ENCODE peak calls at places on chromosomes 13 and 19, in five cellular contexts. D is neural progenitor cell, Z is pancreas, A is tibial nerve, B is tibial artery. T is an unnamed sample.

GRCh38 chr13:33509642-33510229 is 224.2 kb upstream of the STARD13 start:
- DNase-seq in A (peak; percentile 26), Z (no peak), B (peak; percentile 76), D (peak; percentile 9), T (peak; percentile 35)

GRCh38 chr19:19342086-19343015 is 21.7 kb downstream of the MAU2 start:
- DNase-seq in A (no peak), B (no peak), D (peak; percentile 83), Z (peak; percentile 75), T (peak; percentile 64)

GRCh38 chr13:29702912-29703351 is 107.4 kb upstream of the SLC7A1 start:
- DNase-seq in D (no peak), A (peak; percentile 38), Z (no peak), B (peak; percentile 73), T (peak; percentile 70)

GRCh38 chr19:29671393-29672076 is 6.3 kb downstream of the PLEKHF1 start:
- DNase-seq in B (peak; percentile 67), A (no peak), Z (no peak), D (no peak), T (peak; percentile 92)

GRCh38 chr19:47353307-47353712 is 4.2 kb downstream of the DHX34 start:
- DNase-seq in A (no peak), Z (peak; percentile 80), B (no peak), D (no peak), T (no peak)

GRCh38 chr19:41734585-41734984 is 20.7 kb upstream of the CEACAM6 start:
- DNase-seq in Z (no peak), A (no peak), B (no peak), D (no peak), T (peak; percentile 98)

GRCh38 chr13:99075268-99076191 is 97.7 kb upstream of the DOCK9 start:
- DNase-seq in B (no peak), Z (no peak), D (no peak), A (no peak), T (no peak)

GRCh38 chr13:108087813-108088212 is 127.5 kb downstream of the LIG4 start:
- DNase-seq in D (no peak), A (no peak), B (no peak), Z (no peak), T (no peak)

GRCh38 chr13:67217914-67218313 is 12.2 kb downstream of the PCDH9 start:
- DNase-seq in A (no peak), B (no peak), D (no peak), Z (no peak), T (no peak)

GRCh38 chr13:39422845-39423565 is 180.0 kb downstream of the LHFPL6 start:
- DNase-seq in Z (no peak), A (no peak), B (no peak), D (no peak), T (no peak)

GRCh38 chr19:815775-816499 is 5.8 kb downstream of the PLPPR3 start:
- DNase-seq in B (no peak), A (no peak), D (no peak), Z (no peak), T (no peak)

GRCh38 chr19:35044317-35045117 is 3.0 kb downstream of the HPN start:
- DNase-seq in A (peak; percentile 78), B (no peak), D (peak; percentile 60), Z (peak; percentile 78), T (no peak)

GRCh38 chr19:1027020-1027952 is 878 bp downstream of the CNN2 start:
- DNase-seq in A (no peak), D (peak; percentile 81), B (no peak), Z (no peak), T (peak; percentile 34)

GRCh38 chr19:37136118-37136517 is 36.4 kb downstream of the ZNF585A start:
- DNase-seq in Z (no peak), D (no peak), B (no peak), A (no peak), T (no peak)
- H3K9me3 ChIP-seq in Z (no peaks in the 10 kb centered on the region), D (peaks cover 31% of the 10 kb centered on the region), B (peaks cover 26% of the 10 kb centered on the region), A (peaks cover 95% of the 10 kb centered on the region), T (peaks cover 54% of the 10 kb centered on the region)

GRCh38 chr19:22595422-22595821 is 38.7 kb upstream of the ZNF492 start:
- DNase-seq in B (no peak), D (no peak), Z (no peak), A (no peak), T (no peak)
- H3K9me3 ChIP-seq in B (no peaks in the 10 kb centered on the region), D (peaks cover 37% of the 10 kb centered on the region), Z (no peaks in the 10 kb centered on the region), A (no peaks in the 10 kb centered on the region), T (no peaks in the 10 kb centered on the region)

GRCh38 chr19:58042709-58043340 is 9.0 kb downstream of the ZSCAN1 start:
- DNase-seq in A (no peak), B (no peak), D (peak; percentile 51), Z (no peak), T (no peak)

GRCh38 chr19:58044391-58044790 is 10.6 kb downstream of the ZSCAN1 start:
- DNase-seq in B (no peak), A (no peak), Z (no peak), D (no peak), T (no peak)

GRCh38 chr19:58045411-58046050 is 11.7 kb downstream of the ZSCAN1 start:
- DNase-seq in B (no peak), D (no peak), Z (no peak), A (no peak), T (no peak)

GRCh38 chr19:58046856-58047255 is 12.2 kb upstream of the ZNF135 start:
- DNase-seq in A (no peak), B (no peak), D (no peak), Z (no peak), T (no peak)

GRCh38 chr19:58044886-58045285 is 11.1 kb downstream of the ZSCAN1 start:
- DNase-seq in Z (no peak), D (no peak), B (no peak), A (no peak), T (no peak)
- H3K9me3 ChIP-seq in Z (no peaks in the 10 kb centered on the region), D (no peaks in the 10 kb centered on the region), B (no peaks in the 10 kb centered on the region), A (peaks cover 20% of the 10 kb centered on the region), T (no peaks in the 10 kb centered on the region)

GRCh38 chr19:11781295-11782057 is 14.7 kb downstream of the ZNF441 start:
- DNase-seq in Z (no peak), A (no peak), B (no peak), D (no peak), T (no peak)
- H3K9me3 ChIP-seq in Z (peaks cover 3% of the 10 kb centered on the region), A (peaks cover 91% of the 10 kb centered on the region), B (peaks cover 6% of the 10 kb centered on the region), D (peaks cover 31% of the 10 kb centered on the region), T (peaks cover 54% of the 10 kb centered on the region)

GRCh38 chr19:56725829-56726424 is 54.4 kb upstream of the ZNF835 start:
- DNase-seq in A (no peak), Z (no peak), B (no peak), D (no peak), T (no peak)

GRCh38 chr19:56721714-56722113 is 50.2 kb upstream of the ZNF835 start:
- DNase-seq in D (no peak), Z (no peak), B (no peak), A (no peak), T (no peak)

GRCh38 chr19:56718231-56718630 is 46.7 kb upstream of the ZNF835 start:
- DNase-seq in D (no peak), B (no peak), Z (no peak), A (no peak), T (no peak)

GRCh38 chr19:56720281-56720680 is 48.7 kb upstream of the ZNF835 start:
- DNase-seq in A (peak; percentile 5), D (no peak), B (no peak), Z (no peak), T (no peak)
- H3K9me3 ChIP-seq in A (no peaks in the 10 kb centered on the region), D (peaks cover 20% of the 10 kb centered on the region), B (no peaks in the 10 kb centered on the region), Z (no peaks in the 10 kb centered on the region), T (no peaks in the 10 kb centered on the region)

DNA sequence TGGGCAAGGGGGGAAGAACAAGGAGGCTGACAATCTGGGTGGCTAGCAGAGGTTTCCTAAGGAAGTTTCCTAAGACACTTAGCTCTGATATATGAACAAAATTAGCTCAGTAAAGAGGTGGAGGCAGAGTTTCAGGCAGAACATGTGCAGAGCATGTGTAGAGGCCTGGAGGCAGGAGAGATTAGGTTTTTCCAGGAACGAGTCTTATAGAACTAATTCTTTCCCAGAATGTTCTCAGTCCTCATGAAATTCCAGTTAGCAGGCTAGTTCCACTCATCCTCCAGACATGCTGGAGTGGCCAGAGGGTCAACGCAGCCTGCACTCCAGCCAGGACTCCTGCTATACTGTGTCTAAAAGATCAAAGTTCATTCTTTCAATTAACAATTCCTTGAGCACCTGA is 184.7 kb downstream of the LACC1 start:
- DNase-seq in Z (no peak), B (no peak), A (no peak), D (no peak), T (no peak)
- H3K9me3 ChIP-seq in Z (no peaks in the 10 kb centered on the region), B (no peaks in the 10 kb centered on the region), A (no peaks in the 10 kb centered on the region), D (no peaks in the 10 kb centered on the region), T (no peaks in the 10 kb centered on the region)

GRCh38 chr19:10290439-10290875 is 705 bp downstream of the ICAM5 start:
- DNase-seq in B (no peak), Z (no peak), D (peak; percentile 40), A (no peak), T (no peak)
- H3K9me3 ChIP-seq in B (no peaks in the 10 kb centered on the region), Z (no peaks in the 10 kb centered on the region), D (no peaks in the 10 kb centered on the region), A (no peaks in the 10 kb centered on the region), T (no peaks in the 10 kb centered on the region)

DNA sequence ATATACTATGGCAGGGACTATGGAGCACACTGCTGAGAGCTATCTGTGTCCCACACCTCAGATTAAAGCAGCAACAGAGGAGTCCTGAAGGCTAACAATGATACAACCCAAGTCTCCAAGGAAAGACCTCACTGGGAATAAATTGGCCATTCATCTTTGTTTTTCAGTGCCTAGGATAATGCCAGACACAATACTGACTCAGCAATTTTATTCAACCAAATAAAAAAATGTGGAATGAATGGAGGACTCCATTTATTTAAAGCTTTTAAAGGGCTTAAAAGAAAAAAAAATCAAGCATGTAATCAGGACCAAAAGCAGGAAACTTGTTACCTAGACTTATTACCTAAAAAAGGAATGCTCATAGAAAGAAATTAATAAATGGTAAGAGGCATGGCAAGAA is 960.5 kb downstream of the PCDH17 start:
- DNase-seq in B (no peak), Z (no peak), A (no peak), D (no peak), T (no peak)
- H3K9me3 ChIP-seq in B (no peaks in the 10 kb centered on the region), Z (no peaks in the 10 kb centered on the region), A (no peaks in the 10 kb centered on the region), D (no peaks in the 10 kb centered on the region), T (no peaks in the 10 kb centered on the region)

DNA sequence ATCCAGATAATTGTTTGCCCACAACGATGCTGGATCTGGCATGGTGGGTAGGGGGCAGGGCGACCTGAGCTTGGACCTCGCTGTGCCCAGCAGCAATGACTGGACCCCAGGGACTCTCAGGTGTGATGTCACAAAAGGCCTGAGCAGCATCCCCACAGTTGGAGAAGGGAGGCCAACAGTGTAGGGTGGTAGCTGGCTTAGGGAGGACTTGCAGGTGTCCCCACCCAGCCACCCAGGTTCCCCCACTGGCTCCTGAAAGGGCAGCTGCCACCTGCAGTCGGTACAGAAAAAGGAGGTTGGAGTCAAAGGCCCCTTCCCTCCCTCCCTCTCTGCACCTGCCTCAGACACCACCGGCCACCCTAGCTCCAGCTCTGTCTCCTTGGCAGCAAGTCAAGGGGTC is at the start of gene PCP2:
- DNase-seq in B (no peak), Z (no peak), D (no peak), A (no peak), T (no peak)
- H3K9me3 ChIP-seq in B (no peaks in the 10 kb centered on the region), Z (no peaks in the 10 kb centered on the region), D (no peaks in the 10 kb centered on the region), A (no peaks in the 10 kb centered on the region), T (no peaks in the 10 kb centered on the region)

DNA sequence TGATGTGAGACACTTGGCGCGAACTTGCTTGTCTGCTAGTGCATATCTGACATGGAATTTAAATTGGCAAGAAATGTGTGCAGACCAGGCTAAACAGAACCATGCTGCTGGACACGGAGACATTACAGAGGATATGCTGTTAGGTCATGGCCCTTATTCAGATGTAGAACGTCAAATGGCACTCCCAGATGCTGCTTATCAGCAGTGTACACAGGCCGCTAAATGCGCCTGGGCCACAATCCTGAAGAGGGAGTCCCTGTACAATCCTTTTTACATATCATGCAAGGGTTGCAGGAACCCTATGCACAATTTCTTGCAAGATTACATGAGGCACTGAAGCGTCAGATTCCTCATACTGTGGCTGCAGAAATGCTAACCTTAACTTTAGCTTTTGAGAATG is 9.3 kb downstream of the ZNF350 start:
- DNase-seq in Z (no peak), A (no peak), D (no peak), B (no peak), T (no peak)
- H3K9me3 ChIP-seq in Z (no peaks in the 10 kb centered on the region), A (peaks cover 84% of the 10 kb centered on the region), D (peaks cover 8% of the 10 kb centered on the region), B (no peaks in the 10 kb centered on the region), T (peaks cover 67% of the 10 kb centered on the region)

T was measured in PC-9.